ENCODE peak calls at places on chromosomes 7 and 10, in five cellular contexts. R is activated CD8-positive, alpha-beta memory T cell treated with anti-CD3 and anti-CD28 coated beads, Interleukin-2, amount 50 U/mL, for 48 hours; S is fibroblast of lung; P is dermis blood vessel endothelial cell; G is naive thymus-derived CD4-positive, alpha-beta T cell. L is an unnamed sample.

GRCh38 chr7:50761722-50762121 is 21.0 kb downstream of the GRB10 start:
- DNase-seq in R (no peak), S (no peak), P (peak; percentile 30), G (peak; percentile 27), L (no peak)

GRCh38 chr10:126013489-126014281 is 117.3 kb downstream of the FANK1 start:
- DNase-seq in R (no peak), S (peak; percentile 90), P (peak; percentile 13), G (no peak), L (peak; percentile 96)

GRCh38 chr10:33734393-33735110 is 400.1 kb upstream of the NRP1 start:
- DNase-seq in R (no peak), S (peak; percentile 45), P (no peak), G (no peak), L (no peak)

GRCh38 chr10:117804470-117805011 is 242.2 kb downstream of the RAB11FIP2 start:
- DNase-seq in R (no peak), S (no peak), P (no peak), G (no peak), L (no peak)

GRCh38 chr7:107949443-107949935 is 53.5 kb downstream of the LAMB1 start:
- DNase-seq in R (no peak), S (no peak), P (no peak), G (no peak), L (no peak)

GRCh38 chr10:14748471-14748870 is 26.2 kb downstream of the FAM107B start:
- DNase-seq in R (no peak), S (no peak), P (no peak), G (no peak), L (no peak)

GRCh38 chr7:149133311-149133710 is 7.2 kb upstream of the ZNF425 start:
- DNase-seq in R (no peak), S (no peak), P (no peak), G (no peak), L (no peak)

GRCh38 chr7:47227762-47228177 is 354.1 kb downstream of the TNS3 start:
- DNase-seq in R (no peak), S (peak; percentile 87), P (no peak), G (no peak), L (peak; percentile 98)

GRCh38 chr7:147088916-147089315 is 972.3 kb downstream of the CNTNAP2 start:
- DNase-seq in R (no peak), S (no peak), P (no peak), G (no peak), L (no peak)

GRCh38 chr10:72564596-72564995 is 61.3 kb downstream of the MICU1 start:
- DNase-seq in R (no peak), S (peak; percentile 11), P (no peak), G (no peak), L (peak; percentile 66)

GRCh38 chr7:127514499-127514898 is 70.9 kb downstream of the GCC1 start:
- DNase-seq in R (no peak), S (peak; percentile 59), P (peak; percentile 48), G (peak; percentile 44), L (peak; percentile 37)

GRCh38 chr10:47190301-47190700 is 109.7 kb upstream of the GDF10 start:
- DNase-seq in R (no peak), S (no peak), P (no peak), G (no peak), L (no peak)

GRCh38 chr7:3176112-3176836 is 124.8 kb upstream of the SDK1 start:
- DNase-seq in R (no peak), S (no peak), P (no peak), G (no peak), L (no peak)

GRCh38 chr10:75722609-75723008 is 291.2 kb downstream of the LRMDA start:
- DNase-seq in R (no peak), S (no peak), P (no peak), G (no peak), L (no peak)

GRCh38 chr10:13795653-13796555 is 209.1 kb downstream of the PRPF18 start:
- DNase-seq in R (no peak), S (no peak), P (peak; percentile 41), G (no peak), L (no peak)

GRCh38 chr7:64849250-64849923 is 53.7 kb upstream of the ZNF273 start:
- DNase-seq in R (no peak), S (no peak), P (no peak), G (no peak), L (no peak)

GRCh38 chr7:44061645-44062179 is 3.7 kb downstream of the PGAM2 start:
- DNase-seq in R (no peak), S (no peak), P (no peak), G (no peak), L (no peak)

GRCh38 chr7:35784332-35784731 is 16.5 kb upstream of the SEPTIN7 start:
- DNase-seq in R (no peak), S (no peak), P (no peak), G (no peak), L (no peak)

GRCh38 chr7:116780966-116781365 is 81.4 kb upstream of the CAPZA2 start:
- DNase-seq in R (no peak), S (no peak), P (no peak), G (no peak), L (no peak)

GRCh38 chr10:78895469-78895868 is 173.3 kb upstream of the ZMIZ1 start:
- DNase-seq in R (peak; percentile 33), S (no peak), P (no peak), G (no peak), L (no peak)

GRCh38 chr10:73339436-73339835 is 19.2 kb downstream of the CFAP70 start:
- DNase-seq in R (no peak), S (no peak), P (no peak), G (no peak), L (no peak)

GRCh38 chr10:8392216-8392615 is 337.7 kb downstream of the GATA3 start:
- DNase-seq in R (no peak), S (no peak), P (no peak), G (no peak), L (peak; percentile 7)

GRCh38 chr10:8240861-8241260 is 186.4 kb downstream of the GATA3 start:
- DNase-seq in R (no peak), S (no peak), P (no peak), G (no peak), L (no peak)

GRCh38 chr7:28723336-28723735 is 234.8 kb downstream of the TRIL start:
- DNase-seq in R (no peak), S (no peak), P (no peak), G (no peak), L (no peak)

GRCh38 chr10:120422459-120422858 is 34.6 kb upstream of the PLPP4 start:
- DNase-seq in R (no peak), S (no peak), P (no peak), G (no peak), L (peak; percentile 90)

GRCh38 chr7:158802535-158803199 is 26.6 kb downstream of the ESYT2 start:
- DNase-seq in R (no peak), S (peak; percentile 59), P (no peak), G (no peak), L (peak; percentile 71)

L was measured in mesenchymal stem cell.